ENCODE peak calls at places on chromosomes 1 and 21, in four cellular contexts. C, J, W and Q are unnamed samples.

GRCh38 chr1:75035536-75035935 is 98.7 kb upstream of the LHX8 start:
- DNase-seq in C (no peak), J (no peak), W (no peak), Q (no peak)

GRCh38 chr1:59389847-59390246 is 93.0 kb downstream of the FGGY start:
- DNase-seq in C (no peak), J (no peak), W (no peak), Q (no peak)

GRCh38 chr1:43688594-43689000 is 18.7 kb upstream of the ST3GAL3 start:
- DNase-seq in C (no peak), J (no peak), W (no peak), Q (no peak)

GRCh38 chr1:59757185-59757747 is 57.5 kb upstream of the HOOK1 start:
- DNase-seq in C (no peak), J (no peak), W (no peak), Q (no peak)

GRCh38 chr1:118322369-118322768 is 137.3 kb upstream of the SPAG17 start:
- DNase-seq in C (no peak), J (no peak), W (no peak), Q (no peak)

GRCh38 chr1:241582921-241583321 is 50.7 kb downstream of the KMO start:
- DNase-seq in C (no peak), J (no peak), W (no peak), Q (no peak)

GRCh38 chr21:44377201-44377921 is 23.9 kb downstream of the TRPM2 start:
- DNase-seq in C (no peak), J (peak), W (no peak), Q (no peak)

GRCh38 chr1:106925750-106926149 is 130.7 kb upstream of the PRMT6 start:
- DNase-seq in C (no peak), J (no peak), W (no peak), Q (no peak)

GRCh38 chr1:77866296-77866695 is 22.1 kb upstream of the NEXN start:
- DNase-seq in C (no peak), J (no peak), W (no peak), Q (no peak)

GRCh38 chr1:153035211-153035610 is 4.2 kb downstream of the SPRR1B start:
- DNase-seq in C (no peak), J (no peak), W (no peak), Q (no peak)

GRCh38 chr1:94926915-94927404 is at the start of gene CNN3:
- DNase-seq in C (peak), J (peak), W (peak), Q (peak)

GRCh38 chr1:214318956-214319355 is 38.0 kb downstream of the SMYD2 start:
- DNase-seq in C (no peak), J (no peak), W (no peak), Q (no peak)

GRCh38 chr21:31698461-31698860 is 33.5 kb downstream of the SCAF4 start:
- DNase-seq in C (no peak), J (no peak), W (no peak), Q (no peak)

GRCh38 chr21:29238052-29238966 is 60.4 kb upstream of the BACH1 start:
- DNase-seq in C (no peak), J (no peak), W (no peak), Q (no peak)

GRCh38 chr1:110879758-110880606 is 7.0 kb downstream of the CD53 start:
- DNase-seq in C (no peak), J (no peak), W (peak), Q (peak)

GRCh38 chr1:223039990-223040389 is 103.1 kb downstream of the TLR5 start:
- DNase-seq in C (no peak), J (no peak), W (no peak), Q (no peak)

GRCh38 chr21:44748621-44749020 is 37.2 kb upstream of the TSPEAR start:
- DNase-seq in C (peak), J (no peak), W (no peak), Q (no peak)

GRCh38 chr1:158203693-158204457 is 23.2 kb downstream of the CD1D start:
- DNase-seq in C (no peak), J (peak), W (peak), Q (peak)

GRCh38 chr21:20999567-21000169 is 1.5 kb downstream of the NCAM2 start:
- DNase-seq in C (peak), J (peak), W (peak), Q (no peak)

GRCh38 chr1:159763686-159764085 is 17.1 kb upstream of the DUSP23 start:
- DNase-seq in C (no peak), J (no peak), W (no peak), Q (no peak)

GRCh38 chr1:115907092-115907491 is 66.2 kb upstream of the NHLH2 start:
- DNase-seq in C (no peak), J (no peak), W (no peak), Q (no peak)

GRCh38 chr1:165898837-165899236 is 71.4 kb downstream of the UCK2 start:
- DNase-seq in C (no peak), J (no peak), W (no peak), Q (no peak)

GRCh38 chr1:180594723-180595122 is 36.0 kb downstream of the OVAAL start:
- DNase-seq in C (no peak), J (peak), W (peak), Q (no peak)

GRCh38 chr1:230516890-230517289 is 90.8 kb upstream of the PGBD5 start:
- DNase-seq in C (no peak), J (no peak), W (no peak), Q (no peak)

GRCh38 chr1:1671365-1672119 is 12.7 kb upstream of the CDK11B start:
- DNase-seq in C (no peak), J (peak), W (no peak), Q (no peak)
- TF ChIP-seq NRF1 in C (no peak), J (no peak), W (no peak), Q (no peak)

GRCh38 chr1:198635964-198636363 is 2.9 kb upstream of the PTPRC start:
- DNase-seq in C (no peak), J (no peak), W (no peak), Q (no peak)
- H3K27ac ChIP-seq in C (no peak), J (no peak), W (no peak), Q (no peak)

GRCh38 chr1:202618387-202619022 is 91.7 kb downstream of the SYT2 start:
- DNase-seq in C (no peak), J (no peak), W (no peak), Q (no peak)
- TF ChIP-seq NRF1 in C (no peak), J (no peak), W (no peak), Q (no peak)

DNA sequence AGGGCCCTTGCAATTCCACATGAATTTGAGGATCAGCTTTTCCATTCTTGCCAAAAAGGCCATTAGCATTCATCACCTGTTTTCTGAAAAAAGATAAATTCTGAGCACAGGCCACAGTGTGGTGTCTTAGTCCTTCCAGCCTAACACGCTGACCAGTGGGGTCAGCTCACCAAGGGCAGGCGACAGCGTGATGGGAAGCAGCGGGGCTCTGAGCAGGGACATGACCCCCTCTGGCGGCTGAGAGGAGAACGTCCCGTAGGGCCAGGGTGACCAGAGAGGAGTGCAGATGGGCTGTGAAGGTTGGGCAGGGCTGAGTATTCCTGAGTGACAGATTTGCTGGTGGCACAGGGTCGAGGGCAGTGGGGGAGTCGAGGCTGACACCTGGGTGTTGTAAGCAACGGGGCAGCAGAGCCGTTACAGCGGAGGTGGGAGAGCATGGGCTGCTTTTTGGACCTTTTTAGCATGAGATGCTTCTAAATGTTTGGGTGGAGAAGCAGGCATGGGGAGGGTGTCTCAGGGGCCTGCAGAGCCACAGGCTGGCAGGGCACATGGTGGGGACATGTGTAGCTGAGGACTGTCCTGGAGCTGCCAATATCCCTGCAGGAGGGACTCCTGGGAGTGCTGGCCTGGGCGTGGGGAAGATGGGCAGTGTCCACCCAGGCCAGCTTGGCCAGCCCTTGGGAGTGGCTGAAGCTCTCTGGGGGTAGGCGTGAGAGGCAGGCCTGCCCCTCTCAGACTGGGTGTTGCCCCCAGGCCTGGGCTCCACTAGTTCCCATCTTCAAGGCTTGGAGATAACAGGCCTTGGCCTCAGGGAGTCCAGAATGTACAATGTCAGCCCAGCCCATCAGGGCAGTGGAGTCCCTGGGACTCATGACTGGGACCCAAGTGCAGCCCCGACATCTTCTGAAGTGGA is 8.6 kb upstream of the CALML6 start:
- DNase-seq in C (peak), J (peak), W (peak), Q (no peak)
- H3K27ac ChIP-seq in C (no peak), J (peak), W (no peak), Q (no peak)

GRCh38 chr1:235516862-235517446 is 12.7 kb upstream of the B3GALNT2 start:
- DNase-seq in C (no peak), J (no peak), W (no peak), Q (no peak)
- TF ChIP-seq NRF1 in C (no peak), J (no peak), W (no peak), Q (no peak)

GRCh38 chr1:109299984-109300343 is 6.8 kb downstream of the MYBPHL start:
- DNase-seq in C (no peak), J (no peak), W (no peak), Q (no peak)
- H3K27ac ChIP-seq in C (no peak), J (no peak), W (no peak), Q (no peak)

GRCh38 chr1:15802234-15802965 is 5.0 kb downstream of the UQCRHL start:
- DNase-seq in C (no peak), J (no peak), W (no peak), Q (no peak)
- TF ChIP-seq NRF1 in C (no peak), J (no peak), W (no peak), Q (no peak)

GRCh38 chr21:16116067-16116466 is 386.3 kb downstream of the USP25 start:
- DNase-seq in C (no peak), J (no peak), W (no peak), Q (no peak)
- H3K27ac ChIP-seq in C (no peak), J (no peak), W (no peak), Q (no peak)